ENCODE peak calls at places on chromosomes 12 and 14, in five cellular contexts. R, H, B, P and U are unnamed samples.

GRCh38 chr12:26830783-26831601 is 2.0 kb downstream of the ITPR2 start:
- DNase-seq in P (no peak), R (no peak), H (no peak), B (no peak), U (no peak)

GRCh38 chr14:90785876-90786450 is 30.3 kb downstream of the TTC7B start:
- DNase-seq in P (no peak), B (no peak), H (no peak), R (no peak), U (no peak)

GRCh38 chr12:107337354-107338095 is 244.2 kb upstream of the CRY1 start:
- DNase-seq in P (no peak), H (no peak), B (no peak), R (no peak), U (no peak)

GRCh38 chr14:69868363-69868963 is 10.8 kb upstream of the SMOC1 start:
- DNase-seq in H (no peak), B (no peak), P (no peak), R (no peak), U (no peak)

GRCh38 chr14:51094282-51094821 is 553 bp downstream of the TRIM9 start:
- DNase-seq in P (no peak), B (peak), H (no peak), R (no peak), U (no peak)

GRCh38 chr14:39175445-39176262 is 600 bp downstream of the PNN start:
- DNase-seq in B (no peak), R (peak), H (peak), P (no peak), U (no peak)

GRCh38 chr14:51533160-51533559 is 118.5 kb upstream of the FRMD6 start:
- DNase-seq in B (no peak), H (no peak), R (peak), P (no peak), U (no peak)

GRCh38 chr12:2068638-2069037 is 15.9 kb downstream of the CACNA1C start:
- DNase-seq in B (no peak), H (no peak), P (no peak), R (no peak), U (no peak)

GRCh38 chr12:53255993-53256392 is 12.1 kb upstream of the ESPL1 start:
- DNase-seq in P (no peak), H (no peak), R (no peak), B (no peak), U (no peak)

GRCh38 chr14:77000340-77001235 is 27.9 kb downstream of the IRF2BPL start:
- DNase-seq in B (no peak), P (no peak), H (peak), R (peak), U (peak)